ENCODE peak calls at places on chromosomes 13 and 19, in five cellular contexts. One of them, this sample, is unnamed.

GRCh38 chr19:18985257-18985656 is 44.2 kb upstream of the HOMER3 start:
- DNase-seq in body of pancreas: no peak
- DNase-seq in lower leg skin: no peak
- DNase-seq in ascending aorta: no peak
- DNase-seq in cardiac fibroblast: peak
- DNase-seq in this sample: no peak

GRCh38 chr19:48341006-48341405 is 15.7 kb downstream of the EMP3 start:
- DNase-seq in body of pancreas: peak
- DNase-seq in lower leg skin: no peak
- DNase-seq in ascending aorta: no peak
- DNase-seq in cardiac fibroblast: peak
- DNase-seq in this sample: no peak

GRCh38 chr19:10112895-10113591 is 1.6 kb downstream of the P2RY11 start:
- DNase-seq in body of pancreas: peak
- DNase-seq in lower leg skin: no peak
- DNase-seq in ascending aorta: no peak
- DNase-seq in cardiac fibroblast: peak
- DNase-seq in this sample: no peak

GRCh38 chr13:48233886-48234488 is 981 bp downstream of the ITM2B start:
- DNase-seq in body of pancreas: no peak
- DNase-seq in lower leg skin: no peak
- DNase-seq in ascending aorta: no peak
- DNase-seq in cardiac fibroblast: peak
- DNase-seq in this sample: no peak

GRCh38 chr13:28347456-28348371 is 147.2 kb downstream of the FLT1 start:
- DNase-seq in body of pancreas: no peak
- DNase-seq in lower leg skin: no peak
- DNase-seq in ascending aorta: no peak
- DNase-seq in cardiac fibroblast: peak
- DNase-seq in this sample: no peak

GRCh38 chr19:4065430-4066175 is 1.1 kb downstream of the ZBTB7A start:
- DNase-seq in body of pancreas: peak
- DNase-seq in lower leg skin: peak
- DNase-seq in ascending aorta: peak
- DNase-seq in cardiac fibroblast: peak
- DNase-seq in this sample: peak

GRCh38 chr19:45009625-45010255 is 8.5 kb downstream of the RELB start:
- DNase-seq in body of pancreas: no peak
- DNase-seq in lower leg skin: no peak
- DNase-seq in ascending aorta: no peak
- DNase-seq in cardiac fibroblast: no peak
- DNase-seq in this sample: no peak

GRCh38 chr13:74246398-74246975 is 112.3 kb upstream of the KLF12 start:
- DNase-seq in body of pancreas: no peak
- DNase-seq in lower leg skin: no peak
- DNase-seq in ascending aorta: no peak
- DNase-seq in cardiac fibroblast: peak
- DNase-seq in this sample: no peak

GRCh38 chr13:98691360-98691759 is 61.1 kb downstream of the SLC15A1 start:
- DNase-seq in body of pancreas: no peak
- DNase-seq in lower leg skin: no peak
- DNase-seq in ascending aorta: no peak
- DNase-seq in cardiac fibroblast: no peak
- DNase-seq in this sample: no peak

GRCh38 chr19:2123682-2124387 is 27.1 kb downstream of the IZUMO4 start:
- DNase-seq in body of pancreas: no peak
- DNase-seq in lower leg skin: no peak
- DNase-seq in ascending aorta: no peak
- DNase-seq in cardiac fibroblast: no peak
- DNase-seq in this sample: no peak

GRCh38 chr19:28508666-28509065 is 704.3 kb downstream of the UQCRFS1 start:
- DNase-seq in body of pancreas: no peak
- DNase-seq in lower leg skin: peak
- DNase-seq in ascending aorta: no peak
- DNase-seq in cardiac fibroblast: no peak
- DNase-seq in this sample: no peak

GRCh38 chr19:8571006-8571411 is 6.2 kb downstream of the MYO1F start:
- DNase-seq in body of pancreas: no peak
- DNase-seq in lower leg skin: no peak
- DNase-seq in ascending aorta: no peak
- DNase-seq in cardiac fibroblast: peak
- DNase-seq in this sample: no peak

GRCh38 chr13:41402695-41403511 is 54.4 kb upstream of the RGCC start:
- DNase-seq in body of pancreas: no peak
- DNase-seq in lower leg skin: no peak
- DNase-seq in ascending aorta: no peak
- DNase-seq in cardiac fibroblast: no peak
- DNase-seq in this sample: no peak

GRCh38 chr19:10353793-10354391 is 14.5 kb upstream of the ICAM3 start:
- DNase-seq in body of pancreas: peak
- DNase-seq in lower leg skin: no peak
- DNase-seq in ascending aorta: no peak
- DNase-seq in cardiac fibroblast: peak
- DNase-seq in this sample: no peak

GRCh38 chr13:52025475-52026245 is 1.2 kb downstream of the UTP14C start:
- DNase-seq in body of pancreas: peak
- DNase-seq in lower leg skin: no peak
- DNase-seq in ascending aorta: no peak
- DNase-seq in cardiac fibroblast: no peak
- DNase-seq in this sample: no peak

GRCh38 chr19:48757089-48757675 is 1.9 kb downstream of the FGF21 start:
- DNase-seq in body of pancreas: peak
- DNase-seq in lower leg skin: no peak
- DNase-seq in ascending aorta: no peak
- DNase-seq in cardiac fibroblast: no peak
- DNase-seq in this sample: no peak

GRCh38 chr19:48656840-48657474 is 11.0 kb upstream of the CA11 start:
- DNase-seq in body of pancreas: peak
- DNase-seq in lower leg skin: no peak
- DNase-seq in ascending aorta: no peak
- DNase-seq in cardiac fibroblast: peak
- DNase-seq in this sample: peak

GRCh38 chr13:38514575-38514974 is 164.9 kb downstream of the UFM1 start:
- DNase-seq in body of pancreas: no peak
- DNase-seq in lower leg skin: no peak
- DNase-seq in ascending aorta: no peak
- DNase-seq in cardiac fibroblast: no peak
- DNase-seq in this sample: no peak

GRCh38 chr13:97600438-97601080 is 166.6 kb downstream of the RAP2A start:
- DNase-seq in body of pancreas: no peak
- DNase-seq in lower leg skin: no peak
- DNase-seq in ascending aorta: no peak
- DNase-seq in cardiac fibroblast: peak
- DNase-seq in this sample: peak

GRCh38 chr19:58562126-58563033 is 4.0 kb upstream of the UBE2M start:
- DNase-seq in body of pancreas: peak
- DNase-seq in lower leg skin: peak
- DNase-seq in ascending aorta: no peak
- DNase-seq in cardiac fibroblast: peak
- DNase-seq in this sample: no peak

GRCh38 chr19:32653626-32653968 is 21.4 kb downstream of the ANKRD27 start:
- DNase-seq in body of pancreas: no peak
- DNase-seq in lower leg skin: no peak
- DNase-seq in ascending aorta: no peak
- DNase-seq in cardiac fibroblast: no peak
- DNase-seq in this sample: no peak

GRCh38 chr13:51251480-51251879 is 29.3 kb downstream of the FAM124A start:
- DNase-seq in body of pancreas: no peak
- DNase-seq in lower leg skin: no peak
- DNase-seq in ascending aorta: no peak
- DNase-seq in cardiac fibroblast: no peak
- DNase-seq in this sample: no peak

GRCh38 chr13:37443538-37443937 is 155.0 kb downstream of the POSTN start:
- DNase-seq in body of pancreas: no peak
- DNase-seq in lower leg skin: no peak
- DNase-seq in ascending aorta: no peak
- DNase-seq in cardiac fibroblast: peak
- DNase-seq in this sample: peak

GRCh38 chr19:40567750-40568494 is 8.8 kb upstream of the SHKBP1 start:
- DNase-seq in body of pancreas: no peak
- DNase-seq in lower leg skin: no peak
- DNase-seq in ascending aorta: no peak
- DNase-seq in cardiac fibroblast: no peak
- DNase-seq in this sample: no peak
- H3K4me3 ChIP-seq in body of pancreas: no peak
- H3K4me3 ChIP-seq in lower leg skin: no peak
- H3K4me3 ChIP-seq in ascending aorta: peak
- H3K4me3 ChIP-seq in cardiac fibroblast: peak
- H3K4me3 ChIP-seq in this sample: peak

GRCh38 chr13:44241638-44242037 is 132.0 kb upstream of the SERP2 start:
- DNase-seq in body of pancreas: no peak
- DNase-seq in lower leg skin: peak
- DNase-seq in ascending aorta: no peak
- DNase-seq in cardiac fibroblast: no peak
- DNase-seq in this sample: no peak
- TF ChIP-seq CTCF in body of pancreas: no peak
- TF ChIP-seq CTCF in lower leg skin: no peak
- TF ChIP-seq CTCF in ascending aorta: no peak
- TF ChIP-seq CTCF in cardiac fibroblast: no peak
- TF ChIP-seq CTCF in this sample: no peak

GRCh38 chr13:80244574-80244973 is 96.4 kb downstream of the SPRY2 start:
- DNase-seq in body of pancreas: no peak
- DNase-seq in lower leg skin: no peak
- DNase-seq in ascending aorta: no peak
- DNase-seq in cardiac fibroblast: no peak
- DNase-seq in this sample: no peak

GRCh38 chr13:80245162-80245733 is 95.7 kb downstream of the SPRY2 start:
- DNase-seq in body of pancreas: no peak
- DNase-seq in lower leg skin: no peak
- DNase-seq in ascending aorta: no peak
- DNase-seq in cardiac fibroblast: no peak
- DNase-seq in this sample: no peak

GRCh38 chr13:80251403-80251802 is 89.5 kb downstream of the SPRY2 start:
- DNase-seq in body of pancreas: no peak
- DNase-seq in lower leg skin: no peak
- DNase-seq in ascending aorta: no peak
- DNase-seq in cardiac fibroblast: peak
- DNase-seq in this sample: peak

GRCh38 chr13:80255946-80256345 is 85.0 kb downstream of the SPRY2 start:
- DNase-seq in body of pancreas: no peak
- DNase-seq in lower leg skin: no peak
- DNase-seq in ascending aorta: no peak
- DNase-seq in cardiac fibroblast: no peak
- DNase-seq in this sample: no peak

DNA sequence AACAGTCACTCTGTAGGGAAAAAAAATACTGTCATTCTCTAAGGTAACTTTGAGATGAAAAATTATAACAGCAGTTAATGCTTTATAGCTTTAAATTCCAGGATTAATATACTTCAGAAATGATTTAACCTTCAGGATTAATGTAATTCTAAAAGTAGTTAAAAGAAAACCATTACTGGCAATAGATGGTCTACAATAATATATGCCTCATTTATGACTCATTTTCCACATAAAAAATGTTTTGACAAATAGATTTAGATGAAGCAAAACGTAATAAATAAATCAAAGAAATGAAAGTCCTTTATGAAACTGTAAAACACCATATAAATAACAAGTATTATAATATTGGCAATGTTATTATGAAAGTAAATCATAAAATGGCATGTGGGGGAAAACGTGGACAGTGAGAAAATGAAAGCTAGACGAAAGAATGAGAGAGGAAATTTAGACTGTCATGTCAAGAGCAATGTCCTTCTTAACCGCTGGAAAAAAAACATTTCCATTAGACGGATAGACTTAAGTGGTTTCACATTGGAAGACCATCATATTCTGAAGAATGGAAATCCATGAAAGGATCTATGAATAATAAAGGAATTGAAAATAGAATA is 90.9 kb downstream of the SPRY2 start:
- DNase-seq in body of pancreas: no peak
- DNase-seq in lower leg skin: no peak
- DNase-seq in ascending aorta: no peak
- DNase-seq in cardiac fibroblast: peak
- DNase-seq in this sample: no peak
- H3K4me3 ChIP-seq in body of pancreas: no peak
- H3K4me3 ChIP-seq in lower leg skin: no peak
- H3K4me3 ChIP-seq in ascending aorta: no peak
- H3K4me3 ChIP-seq in cardiac fibroblast: no peak
- H3K4me3 ChIP-seq in this sample: peak

DNA sequence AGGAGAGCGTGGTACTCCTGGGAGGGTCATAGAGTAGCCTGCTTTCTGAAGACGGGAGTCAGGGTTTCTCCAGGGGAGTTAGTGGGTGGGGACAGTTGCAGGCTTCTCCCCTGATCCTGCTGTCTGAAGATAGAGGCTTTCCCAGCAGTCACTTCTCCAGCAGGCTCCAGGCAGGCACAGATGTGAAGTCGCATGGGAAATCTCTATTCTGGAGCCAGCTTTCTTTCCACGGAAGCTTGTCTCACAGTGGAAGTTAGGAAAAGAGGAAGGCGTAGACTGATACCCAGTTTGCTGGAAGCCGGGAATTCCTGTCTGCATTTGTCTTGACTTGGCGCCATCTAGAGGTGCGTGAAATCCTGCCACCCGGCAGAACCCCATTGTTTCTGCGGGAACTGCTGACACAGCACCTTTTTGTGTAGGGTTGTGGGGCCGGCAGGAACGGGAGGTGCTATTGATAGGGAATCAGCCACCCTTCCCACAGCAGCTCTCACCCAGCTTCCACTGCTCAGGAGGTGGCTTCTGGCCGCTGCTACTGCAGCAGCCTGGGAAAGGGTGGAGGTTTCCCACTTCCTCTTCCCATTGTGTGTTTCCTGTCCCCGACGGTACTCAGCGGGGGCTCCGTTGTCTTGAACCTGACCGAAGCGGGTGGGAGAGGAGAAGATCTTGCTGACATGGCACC is 28.5 kb upstream of the NPAS1 start:
- DNase-seq in body of pancreas: peak
- DNase-seq in lower leg skin: peak
- DNase-seq in ascending aorta: peak
- DNase-seq in cardiac fibroblast: peak
- DNase-seq in this sample: peak
- TF ChIP-seq CTCF in body of pancreas: peak
- TF ChIP-seq CTCF in lower leg skin: peak
- TF ChIP-seq CTCF in ascending aorta: peak
- TF ChIP-seq CTCF in cardiac fibroblast: peak
- TF ChIP-seq CTCF in this sample: peak

GRCh38 chr19:50433201-50434180 is 799 bp downstream of the MYBPC2 start:
- DNase-seq in body of pancreas: no peak
- DNase-seq in lower leg skin: no peak
- DNase-seq in ascending aorta: no peak
- DNase-seq in cardiac fibroblast: no peak
- DNase-seq in this sample: no peak
- H3K4me3 ChIP-seq in body of pancreas: no peak
- H3K4me3 ChIP-seq in lower leg skin: no peak
- H3K4me3 ChIP-seq in ascending aorta: no peak
- H3K4me3 ChIP-seq in cardiac fibroblast: no peak
- H3K4me3 ChIP-seq in this sample: no peak

DNA sequence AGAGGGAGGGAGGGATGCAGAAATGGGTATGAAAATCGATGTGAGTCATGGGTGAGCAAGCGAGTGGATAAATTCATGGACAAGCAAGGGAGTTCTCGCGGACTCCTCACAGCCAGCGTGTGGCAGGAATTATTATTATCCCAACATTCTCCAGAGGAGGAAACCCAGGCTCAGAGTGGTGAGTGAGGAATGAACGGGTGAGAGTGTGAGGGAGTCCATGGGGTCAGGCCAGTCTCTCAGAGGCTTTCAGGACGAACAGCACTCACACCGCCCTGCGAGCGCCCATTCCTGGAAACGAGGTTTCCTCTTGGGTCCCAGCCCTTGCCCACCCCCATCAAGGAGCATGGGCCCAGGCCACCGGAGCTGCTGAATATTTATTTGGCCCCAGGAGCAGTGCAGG is 6.3 kb upstream of the DNAAF3 start:
- DNase-seq in body of pancreas: no peak
- DNase-seq in lower leg skin: no peak
- DNase-seq in ascending aorta: no peak
- DNase-seq in cardiac fibroblast: peak
- DNase-seq in this sample: no peak
- TF ChIP-seq CTCF in body of pancreas: no peak
- TF ChIP-seq CTCF in lower leg skin: no peak
- TF ChIP-seq CTCF in ascending aorta: no peak
- TF ChIP-seq CTCF in cardiac fibroblast: no peak
- TF ChIP-seq CTCF in this sample: no peak